ENCODE peak calls at places on chromosomes 3 and 15, in six cellular contexts. R is ovary, E is OCI-LY7, Y is heart left ventricle, L is H9, O is Panc1. P is an unnamed sample.

GRCh38 chr3:61645148-61645547 is 83.8 kb downstream of the PTPRG start:
- DNase-seq in L (no peak), O (no peak), E (no peak), R (no peak), Y (no peak), P (no peak)

GRCh38 chr15:48939686-48940085 is 24.0 kb downstream of the SHC4 start:
- DNase-seq in Y (peak; percentile 31), L (no peak), O (no peak), E (no peak), R (no peak), P (no peak)

GRCh38 chr3:64988188-64988587 is 300.4 kb upstream of the ADAMTS9 start:
- DNase-seq in O (no peak), E (no peak), Y (no peak), L (no peak), R (no peak), P (no peak)

GRCh38 chr3:34382859-34383258 is 584.4 kb downstream of the PDCD6IP start:
- DNase-seq in Y (no peak), E (no peak), R (no peak), O (no peak), L (no peak), P (no peak)

GRCh38 chr15:66089049-66089448 is 164.5 kb downstream of the MEGF11 start:
- DNase-seq in E (no peak), O (no peak), Y (peak; percentile 92), R (peak; percentile 80), L (no peak), P (peak; percentile 55)

GRCh38 chr15:45521596-45522167 is 873 bp downstream of the SLC30A4 start:
- DNase-seq in E (peak; percentile 25), Y (no peak), R (no peak), L (no peak), O (no peak), P (no peak)

GRCh38 chr3:123447749-123448502 is 964 bp downstream of the ADCY5 start:
- DNase-seq in E (no peak), L (peak; percentile 70), Y (peak; percentile 46), O (no peak), R (peak; percentile 30), P (no peak)

GRCh38 chr15:101091080-101092017 is 160.5 kb downstream of the CHSY1 start:
- DNase-seq in Y (peak; percentile 80), R (peak; percentile 87), E (no peak), L (no peak), O (no peak), P (peak; percentile 74)

GRCh38 chr15:69465253-69465652 is 12.6 kb downstream of the RPLP1 start:
- DNase-seq in R (no peak), L (no peak), Y (no peak), E (no peak), O (no peak), P (no peak)

GRCh38 chr15:67152429-67152828 is 87.0 kb downstream of the SMAD3 start:
- DNase-seq in Y (no peak), L (no peak), R (no peak), E (peak; percentile 41), O (no peak), P (no peak)

GRCh38 chr15:100790786-100791265 is 88.8 kb upstream of the ALDH1A3 start:
- DNase-seq in L (no peak), Y (no peak), O (no peak), E (no peak), R (no peak), P (no peak)

GRCh38 chr3:182364323-182364722 is 429.0 kb upstream of the ATP11B start:
- DNase-seq in Y (no peak), E (no peak), R (no peak), L (no peak), O (peak; percentile 2), P (no peak)

GRCh38 chr15:83200162-83200561 is 7.5 kb downstream of the HDGFL3 start:
- DNase-seq in Y (no peak), E (no peak), R (no peak), L (no peak), O (no peak), P (no peak)

GRCh38 chr3:155064920-155065319 is 15.2 kb upstream of the MME start:
- DNase-seq in O (no peak), L (no peak), R (no peak), E (no peak), Y (no peak), P (no peak)

GRCh38 chr3:141302364-141303141 is 65.8 kb upstream of the ZBTB38 start:
- DNase-seq in Y (no peak), O (no peak), E (no peak), L (no peak), R (no peak), P (peak; percentile 57)

GRCh38 chr3:141306276-141306675 is 62.0 kb upstream of the ZBTB38 start:
- DNase-seq in R (no peak), E (no peak), L (no peak), Y (no peak), O (no peak), P (no peak)

GRCh38 chr3:141305436-141305835 is 62.9 kb upstream of the ZBTB38 start:
- DNase-seq in O (no peak), L (no peak), Y (no peak), R (no peak), E (no peak), P (peak; percentile 33)

GRCh38 chr3:141306922-141307321 is 61.4 kb upstream of the ZBTB38 start:
- DNase-seq in O (no peak), Y (no peak), E (no peak), L (no peak), R (no peak), P (no peak)

DNA sequence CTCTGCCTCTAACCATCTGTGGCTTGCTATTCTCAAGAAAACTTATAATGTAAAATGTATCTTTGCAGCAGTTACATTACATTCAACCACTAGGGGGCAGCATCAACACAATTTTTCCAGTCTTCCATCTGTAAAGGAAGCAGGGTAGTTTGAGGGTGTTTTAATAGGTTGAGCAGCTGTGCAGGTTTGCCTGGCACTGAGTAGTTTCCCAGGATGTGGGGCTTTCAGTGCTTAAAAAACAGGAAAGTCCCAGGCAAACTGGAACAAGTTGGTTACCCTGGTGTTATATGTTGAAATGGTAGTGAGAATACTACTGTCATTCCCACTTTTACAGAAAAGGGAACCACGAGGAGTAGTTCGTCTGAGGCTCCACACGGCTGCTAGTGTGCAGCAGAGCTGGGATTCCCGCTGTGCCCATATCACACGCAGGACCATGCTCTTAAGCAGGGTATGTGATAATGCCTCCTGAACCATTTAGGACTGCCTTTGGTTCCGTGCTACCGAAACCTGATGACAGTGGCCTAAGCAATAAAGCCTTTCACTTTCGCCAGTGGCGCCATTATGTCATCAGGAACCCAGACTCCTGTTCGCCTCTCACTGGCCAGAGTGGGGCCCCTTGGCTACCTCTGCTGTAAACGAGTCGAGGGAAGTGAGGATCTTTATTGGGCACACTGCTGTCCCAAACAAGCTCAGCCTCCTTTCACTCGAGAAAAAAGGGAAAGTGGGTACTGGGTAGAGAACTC is 64.7 kb upstream of the ZBTB38 start:
- DNase-seq in O (peak; percentile 58), R (no peak), L (no peak), E (peak; percentile 81), Y (no peak), P (peak; percentile 73)
- TF ChIP-seq CTCF in O (peak; percentile 87), R (peak; percentile 52), L (peak; percentile 87), E (peak; percentile 92), Y (peak; percentile 78), P (peak; percentile 99)

GRCh38 chr15:75616766-75617165 is 8.8 kb downstream of the SNUPN start:
- DNase-seq in E (no peak), L (no peak), O (no peak), Y (no peak), R (no peak), P (no peak)

GRCh38 chr15:75620043-75620775 is 5.3 kb downstream of the SNUPN start:
- DNase-seq in R (peak; percentile 38), Y (peak; percentile 52), O (no peak), E (no peak), L (no peak), P (peak; percentile 35)

GRCh38 chr15:75622505-75622904 is 3.0 kb downstream of the SNUPN start:
- DNase-seq in E (no peak), O (no peak), Y (no peak), L (no peak), R (no peak), P (no peak)

GRCh38 chr15:75625542-75626347 is at the start of gene SNUPN:
- DNase-seq in L (peak; percentile 97), Y (peak; percentile 96), O (peak; percentile 69), R (peak; percentile 93), E (peak; percentile 98), P (peak; percentile 97)

DNA sequence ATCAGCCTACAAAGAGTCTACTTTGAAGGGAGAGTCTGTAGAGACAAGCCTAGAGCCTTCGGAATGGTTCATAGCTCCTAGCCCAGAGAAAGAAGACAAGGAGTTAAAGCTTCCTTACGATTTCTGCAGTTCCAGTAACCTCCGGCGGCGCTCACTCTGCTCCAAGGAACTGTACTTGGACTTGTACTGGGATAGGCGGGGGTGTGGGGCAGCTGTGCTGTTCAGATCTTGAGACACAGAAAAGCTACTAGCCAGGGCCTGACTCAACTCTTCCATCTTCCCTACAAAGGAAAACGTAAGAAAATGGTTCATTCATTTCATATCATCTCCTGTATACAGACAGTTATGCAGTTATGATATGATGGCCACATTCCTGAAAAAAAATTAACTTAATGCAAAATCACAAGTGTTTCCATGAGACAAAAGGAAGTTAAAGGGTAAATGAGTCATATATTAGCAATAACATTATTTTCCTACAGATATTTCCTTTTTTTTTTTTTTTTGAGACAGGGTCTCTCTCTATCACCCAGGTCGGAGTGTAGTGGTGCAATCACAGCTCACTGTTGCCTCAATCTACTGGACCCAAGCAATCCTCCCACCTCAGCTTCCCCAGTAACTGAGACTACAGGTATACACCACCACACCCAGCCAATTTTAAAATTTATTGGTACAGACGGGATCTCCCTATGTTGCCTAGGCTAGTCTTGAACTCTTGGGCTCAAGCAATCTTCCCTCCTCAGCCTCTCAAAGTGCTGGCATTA is 4.6 kb downstream of the SNUPN start:
- DNase-seq in O (no peak), L (no peak), E (no peak), Y (peak; percentile 84), R (peak; percentile 75), P (peak; percentile 86)
- H3K27ac ChIP-seq in O (no peak overlapping the region), L (no peak overlapping the region), E (no peak overlapping the region), Y (peak overlapping the region; percentile 73), R (no peak overlapping the region), P (peak overlapping the region; percentile 27)

DNA sequence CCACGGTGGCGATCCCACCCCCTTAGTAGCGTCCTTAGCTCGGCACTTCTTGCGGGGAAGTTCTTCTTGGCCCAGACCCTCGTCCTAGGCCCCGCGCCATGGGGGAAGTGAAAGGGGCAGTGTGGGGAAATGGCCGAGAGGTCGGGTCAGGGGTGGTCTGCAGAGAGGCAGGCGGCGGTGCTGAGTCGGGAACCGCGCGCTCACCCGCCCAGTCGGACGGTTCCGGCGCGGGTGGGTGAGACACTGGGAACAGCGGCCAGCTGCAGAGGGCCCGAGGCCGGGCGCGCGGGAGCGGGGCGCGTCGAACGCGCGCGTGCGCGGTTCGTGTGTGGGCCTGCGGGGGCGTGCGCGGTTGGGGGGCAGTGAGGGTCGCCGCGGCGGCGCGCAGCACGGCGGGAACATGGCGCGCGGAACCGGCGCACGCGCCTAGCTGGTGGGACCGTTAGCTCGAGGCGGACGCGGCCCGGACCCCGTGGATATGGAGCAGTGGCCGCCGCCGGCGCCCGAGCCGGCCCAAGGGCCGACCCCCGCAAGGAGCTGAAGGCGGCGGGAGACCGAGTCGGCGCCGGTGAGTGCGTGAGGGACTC is 246.9 kb downstream of the GOLGA6L6 start:
- DNase-seq in O (no peak), Y (no peak), L (peak; percentile 31), E (no peak), R (peak; percentile 17), P (peak; percentile 82)
- H3K9me3 ChIP-seq in O (no peaks in the 10 kb centered on the region), Y (no peaks in the 10 kb centered on the region), L (peaks cover 88% of the 10 kb centered on the region), E (no peaks in the 10 kb centered on the region), R (peaks cover 6% of the 10 kb centered on the region), P (no peaks in the 10 kb centered on the region)

DNA sequence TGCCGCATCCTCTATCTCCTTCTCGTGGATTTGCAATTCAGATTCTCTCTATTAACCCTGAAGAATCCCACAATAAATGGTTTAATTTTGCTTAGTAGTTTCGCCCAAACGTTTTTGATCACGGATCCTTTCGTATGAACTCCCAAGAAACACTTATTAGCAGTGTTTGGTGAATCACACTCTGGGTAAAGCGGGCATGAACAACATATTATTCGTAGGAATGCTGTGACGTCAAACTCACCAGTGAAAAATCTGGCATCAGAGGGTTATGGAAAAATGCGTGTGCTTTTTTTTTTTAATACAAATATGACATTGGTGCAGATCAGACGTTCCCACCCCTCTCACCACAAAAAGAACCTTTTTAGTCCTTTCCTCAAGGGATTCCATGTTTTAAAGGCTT is 45.7 kb upstream of the CGNL1 start:
- DNase-seq in E (no peak), R (no peak), Y (no peak), O (no peak), L (no peak), P (no peak)
- TF ChIP-seq CTCF in E (no peak), R (no peak), Y (no peak), O (no peak), L (no peak), P (no peak)